ENCODE peak calls at places on chromosomes 2 and 18, in five cellular contexts. I, V, F, X and G are unnamed samples.

GRCh38 chr18:28574175-28574574 is 397.2 kb upstream of the CDH2 start:
- DNase-seq in I (no peak), V (no peak), F (no peak), X (no peak), G (no peak)

GRCh38 chr2:51003345-51004192 is 28.4 kb downstream of the NRXN1 start:
- DNase-seq in I (no peak), V (no peak), F (no peak), X (no peak), G (no peak)

GRCh38 chr2:152320166-152320565 is 14.8 kb upstream of the FMNL2 start:
- DNase-seq in I (no peak), V (no peak), F (no peak), X (no peak), G (no peak)

GRCh38 chr2:137525644-137526190 is 438.6 kb upstream of the HNMT start:
- DNase-seq in I (no peak), V (no peak), F (no peak), X (no peak), G (no peak)

GRCh38 chr2:56168163-56168562 is 15.6 kb upstream of the CCDC85A start:
- DNase-seq in I (no peak), V (no peak), F (no peak), X (no peak), G (no peak)

GRCh38 chr2:111148925-111149324 is 28.2 kb downstream of the BCL2L11 start:
- DNase-seq in I (no peak), V (no peak), F (no peak), X (no peak), G (no peak)

GRCh38 chr2:7432426-7432825 is 515.2 kb downstream of the RNF144A start:
- DNase-seq in I (no peak), V (no peak), F (no peak), X (no peak), G (no peak)

GRCh38 chr2:201182650-201183372 is at the start of gene CASP10:
- DNase-seq in I (no peak), V (peak), F (peak), X (peak), G (peak)

GRCh38 chr2:170737406-170737805 is 22.3 kb downstream of the SP5 start:
- DNase-seq in I (no peak), V (no peak), F (no peak), X (no peak), G (no peak)

GRCh38 chr2:157233506-157233905 is 24.0 kb upstream of the GALNT5 start:
- DNase-seq in I (no peak), V (no peak), F (no peak), X (no peak), G (peak)

GRCh38 chr2:179348921-179349320 is 84.3 kb upstream of the SESTD1 start:
- DNase-seq in I (no peak), V (no peak), F (no peak), X (no peak), G (no peak)

GRCh38 chr2:26453421-26454329 is 24.2 kb downstream of the OTOF start:
- DNase-seq in I (no peak), V (no peak), F (no peak), X (no peak), G (no peak)

GRCh38 chr2:84884396-84884795 is 3.5 kb upstream of the TRABD2A start:
- DNase-seq in I (no peak), V (no peak), F (no peak), X (no peak), G (no peak)

GRCh38 chr2:91477731-91478672 is 2786.5 kb downstream of the RPIA start:
- DNase-seq in I (peak), V (peak), F (no peak), X (no peak), G (no peak)

GRCh38 chr2:199807966-199808365 is 43.0 kb downstream of the FTCDNL1 start:
- DNase-seq in I (no peak), V (no peak), F (no peak), X (no peak), G (no peak)

GRCh38 chr2:104864751-104865470 is 11.0 kb downstream of the POU3F3 start:
- DNase-seq in I (no peak), V (no peak), F (no peak), X (no peak), G (no peak)

GRCh38 chr2:166632616-166633015 is 138.6 kb upstream of the SCN7A start:
- DNase-seq in I (no peak), V (no peak), F (no peak), X (no peak), G (no peak)

GRCh38 chr18:62881509-62882016 is 166.2 kb downstream of the PHLPP1 start:
- DNase-seq in I (no peak), V (no peak), F (no peak), X (no peak), G (peak)

GRCh38 chr2:60553496-60553991 is at the start of gene BCL11A:
- DNase-seq in I (peak), V (peak), F (peak), X (no peak), G (no peak)

GRCh38 chr2:206556357-206556949 is 85.8 kb upstream of the FAM237A start:
- DNase-seq in I (peak), V (peak), F (peak), X (no peak), G (peak)

GRCh38 chr2:177433402-177433801 is 40.8 kb downstream of the AGPS start:
- DNase-seq in I (no peak), V (no peak), F (no peak), X (no peak), G (peak)

GRCh38 chr2:108612514-108613183 is 78.4 kb downstream of the LIMS1 start:
- DNase-seq in I (no peak), V (no peak), F (no peak), X (peak), G (peak)

GRCh38 chr2:76861708-76862107 is 660.5 kb downstream of the LRRTM4 start:
- DNase-seq in I (no peak), V (no peak), F (no peak), X (peak), G (no peak)

GRCh38 chr2:234331566-234331965 is 165.3 kb downstream of the ARL4C start:
- DNase-seq in I (no peak), V (no peak), F (no peak), X (no peak), G (no peak)

GRCh38 chr18:26003391-26003790 is 87.0 kb downstream of the SS18 start:
- DNase-seq in I (no peak), V (no peak), F (no peak), X (no peak), G (no peak)

GRCh38 chr18:50099725-50100414 is 95.1 kb downstream of the MYO5B start:
- DNase-seq in I (no peak), V (no peak), F (no peak), X (peak), G (no peak)

GRCh38 chr2:98649135-98649991 is 41.0 kb downstream of the UNC50 start:
- DNase-seq in I (peak), V (peak), F (peak), X (peak), G (peak)

GRCh38 chr2:49940616-49941015 is 786.3 kb upstream of the FSHR start:
- DNase-seq in I (no peak), V (no peak), F (no peak), X (no peak), G (no peak)

GRCh38 chr2:9885036-9885684 is 41.9 kb downstream of the TAF1B start:
- DNase-seq in I (no peak), V (no peak), F (no peak), X (no peak), G (no peak)

GRCh38 chr2:63658176-63658968 is 69.6 kb downstream of the MDH1 start:
- DNase-seq in I (no peak), V (no peak), F (no peak), X (no peak), G (no peak)

GRCh38 chr2:235270951-235271350 is 222.9 kb upstream of the AGAP1 start:
- DNase-seq in I (no peak), V (no peak), F (no peak), X (peak), G (no peak)

GRCh38 chr2:173962036-173962435 is 3.1 kb downstream of the SP3 start:
- DNase-seq in I (no peak), V (no peak), F (no peak), X (no peak), G (no peak)

DNA sequence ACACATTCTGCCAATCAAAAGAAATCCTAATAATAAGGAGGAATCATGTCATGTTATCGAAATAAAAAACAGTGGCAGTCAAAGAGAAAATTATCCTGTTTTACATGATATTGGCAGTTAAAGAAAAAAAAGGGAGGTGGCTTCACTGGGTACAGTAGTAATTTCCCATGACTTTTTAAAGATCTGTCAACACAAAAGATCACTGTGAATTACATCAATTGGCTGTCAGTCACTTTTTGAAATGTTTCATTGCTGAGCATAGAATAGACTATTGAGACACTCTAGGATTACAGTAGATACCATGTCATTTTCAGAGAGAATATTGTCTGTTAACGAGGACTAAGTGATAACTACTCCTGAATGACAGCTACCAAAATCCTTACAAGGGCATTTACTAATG is 335.7 kb upstream of the CYP26B1 start:
- DNase-seq in I (no peak), V (no peak), F (no peak), X (no peak), G (no peak)
- TF ChIP-seq FOXM1 in I (no peak), V (no peak), F (no peak), X (no peak), G (no peak)

GRCh38 chr2:55014962-55015939 is 35.0 kb downstream of the RTN4 start:
- DNase-seq in I (peak), V (peak), F (peak), X (no peak), G (peak)
- TF ChIP-seq FOXM1 in I (no peak), V (no peak), F (no peak), X (no peak), G (no peak)

GRCh38 chr18:61348230-61348629 is 15.0 kb downstream of the CDH20 start:
- DNase-seq in I (no peak), V (no peak), F (no peak), X (no peak), G (no peak)
- TF ChIP-seq FOXM1 in I (no peak), V (no peak), F (no peak), X (no peak), G (no peak)

DNA sequence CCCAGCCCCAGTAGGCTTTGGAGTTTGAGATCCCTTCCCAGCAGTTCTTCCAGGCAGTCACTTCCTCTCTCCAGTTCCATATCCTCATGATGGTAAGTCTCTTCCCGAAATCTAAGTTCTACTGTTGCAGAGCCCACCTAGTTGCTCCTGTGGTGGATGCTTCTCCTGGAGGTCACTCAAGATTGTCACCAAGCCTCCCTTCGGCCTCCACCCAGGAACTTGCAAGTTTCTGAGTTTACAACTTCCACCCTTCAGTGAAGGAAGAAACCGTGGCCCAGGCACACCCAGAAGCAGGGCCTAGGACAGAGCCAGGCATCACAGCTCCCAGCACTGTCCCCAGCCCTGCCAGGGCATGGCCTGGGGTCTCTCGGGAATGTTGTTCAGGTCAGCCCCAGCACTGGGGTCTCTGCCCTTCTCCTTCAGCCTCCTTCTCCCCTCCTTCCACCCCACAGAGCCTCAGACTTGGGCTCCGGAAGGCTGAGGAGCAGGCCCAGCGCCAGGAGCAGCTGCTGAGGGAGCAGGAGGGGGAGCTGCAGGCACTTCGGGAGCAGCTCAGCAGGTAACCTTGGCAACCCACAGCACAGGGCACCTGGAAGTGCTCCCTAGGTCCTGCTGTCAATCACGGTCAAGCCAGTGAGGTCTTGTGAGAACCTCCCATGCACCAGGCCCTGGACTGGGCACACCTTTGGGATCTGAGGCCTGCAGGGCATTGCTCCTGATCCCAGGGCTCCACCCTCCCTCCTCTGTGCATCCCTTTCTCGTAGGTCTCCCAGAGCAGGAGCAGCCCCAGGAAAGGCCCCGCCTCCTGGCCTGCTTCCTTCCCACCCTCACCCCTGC is 7.1 kb downstream of the RUFY4 start:
- DNase-seq in I (no peak), V (no peak), F (no peak), X (no peak), G (no peak)
- TF ChIP-seq FOXM1 in I (no peak), V (no peak), F (no peak), X (no peak), G (no peak)

DNA sequence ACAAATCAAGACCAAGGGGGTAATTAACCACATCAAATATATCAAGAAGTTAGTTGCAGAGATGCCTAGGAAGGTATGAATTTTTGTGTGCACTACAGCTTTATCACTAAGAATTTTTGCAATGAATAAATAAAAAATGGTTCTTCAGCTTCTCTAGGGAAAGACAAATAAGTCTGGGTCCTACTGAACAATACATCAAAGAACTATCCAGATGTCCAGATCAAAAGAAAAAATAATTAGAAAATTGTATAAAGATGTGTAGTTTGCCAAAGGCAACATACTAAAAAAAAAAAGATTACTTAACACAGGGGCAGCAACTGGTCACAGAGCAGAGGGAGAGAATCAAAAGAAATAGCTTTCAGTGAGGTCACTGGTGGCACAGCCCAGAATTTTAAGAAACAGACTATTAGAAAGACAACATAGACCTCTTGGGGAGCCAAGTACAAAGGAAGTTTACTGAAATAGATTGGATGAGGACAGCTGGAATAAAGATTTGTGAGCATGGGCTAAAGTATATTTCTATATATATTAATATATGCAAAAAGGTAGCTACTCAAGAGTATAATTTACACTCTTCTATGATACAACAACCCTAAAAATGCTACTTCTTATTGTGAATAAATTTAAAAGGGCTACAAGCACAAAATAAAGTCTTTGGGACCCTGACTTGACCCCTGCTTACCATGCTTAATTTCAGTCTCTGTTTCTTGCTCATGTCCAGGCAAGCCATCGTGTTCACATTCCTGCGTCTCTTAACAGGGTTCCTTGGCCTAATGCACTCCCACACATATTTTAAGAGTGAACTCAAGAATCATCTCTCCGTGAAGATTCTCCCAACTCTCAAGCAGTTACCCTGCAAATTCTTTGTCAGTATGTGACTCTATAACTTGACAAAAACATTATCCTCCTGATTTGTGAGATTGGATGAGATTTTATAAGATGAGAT is 99.0 kb upstream of the GRB14 start:
- DNase-seq in I (peak), V (no peak), F (no peak), X (no peak), G (no peak)
- TF ChIP-seq FOXM1 in I (no peak), V (no peak), F (no peak), X (no peak), G (no peak)

GRCh38 chr2:239244625-239245024 is 156.2 kb downstream of the HDAC4 start:
- DNase-seq in I (no peak), V (no peak), F (no peak), X (no peak), G (no peak)
- TF ChIP-seq FOXM1 in I (no peak), V (no peak), F (no peak), X (no peak), G (no peak)

DNA sequence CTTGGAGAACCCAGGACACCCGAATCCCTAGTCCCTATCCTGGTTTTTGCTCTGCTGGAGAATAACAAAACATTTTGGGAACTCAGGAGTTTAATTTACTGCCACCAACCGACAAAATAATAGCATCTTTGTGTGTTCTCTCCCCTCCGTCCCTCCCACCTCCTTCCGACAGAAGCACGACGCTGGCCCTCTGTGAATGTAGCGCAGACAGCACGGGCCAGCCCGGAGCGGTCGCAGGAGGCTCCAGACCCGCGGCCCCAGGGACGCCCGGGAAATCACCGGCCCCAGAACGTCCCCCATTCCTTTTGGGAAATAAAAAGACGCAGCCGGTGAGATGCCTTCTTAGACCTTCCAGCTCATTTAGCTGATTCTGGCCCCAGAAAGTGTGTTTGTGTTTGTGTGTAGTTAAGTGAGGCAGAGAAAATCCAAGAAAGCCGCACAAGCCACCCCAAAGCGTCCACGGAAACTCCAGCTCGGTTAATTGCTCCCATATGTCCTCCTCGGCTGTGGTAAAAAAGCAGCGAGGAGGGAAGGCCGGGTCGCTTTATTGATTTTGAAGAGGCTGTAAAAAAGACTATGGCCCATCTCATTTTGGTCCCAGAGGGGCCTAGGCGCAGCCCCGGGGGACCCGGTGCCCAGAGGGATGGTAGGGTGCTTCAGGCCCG is 577 bp upstream of the TANC1 start:
- DNase-seq in I (peak), V (peak), F (no peak), X (no peak), G (no peak)
- TF ChIP-seq FOXM1 in I (no peak), V (no peak), F (no peak), X (no peak), G (no peak)

GRCh38 chr2:105873721-105874120 is 129.0 kb downstream of the NCK2 start:
- DNase-seq in I (no peak), V (no peak), F (peak), X (peak), G (peak)

GRCh38 chr2:105872830-105873229 is 128.1 kb downstream of the NCK2 start:
- DNase-seq in I (no peak), V (no peak), F (no peak), X (no peak), G (no peak)

GRCh38 chr2:105875241-105875640 is 130.5 kb downstream of the NCK2 start:
- DNase-seq in I (no peak), V (no peak), F (peak), X (no peak), G (no peak)

GRCh38 chr2:105872142-105872728 is 127.5 kb downstream of the NCK2 start:
- DNase-seq in I (no peak), V (no peak), F (no peak), X (no peak), G (no peak)

GRCh38 chr2:105873281-105873680 is 128.6 kb downstream of the NCK2 start:
- DNase-seq in I (no peak), V (no peak), F (no peak), X (no peak), G (no peak)
- TF ChIP-seq FOXM1 in I (no peak), V (no peak), F (no peak), X (no peak), G (no peak)

GRCh38 chr2:134411279-134411827 is 157.5 kb downstream of the MGAT5 start:
- DNase-seq in I (peak), V (no peak), F (no peak), X (no peak), G (no peak)

GRCh38 chr2:134412639-134412999 is 158.7 kb downstream of the MGAT5 start:
- DNase-seq in I (no peak), V (no peak), F (no peak), X (no peak), G (no peak)

GRCh38 chr2:134410006-134410405 is 156.1 kb downstream of the MGAT5 start:
- DNase-seq in I (no peak), V (no peak), F (no peak), X (no peak), G (no peak)

GRCh38 chr2:134411828-134412638 is 158.2 kb downstream of the MGAT5 start:
- DNase-seq in I (peak), V (peak), F (peak), X (peak), G (peak)

DNA sequence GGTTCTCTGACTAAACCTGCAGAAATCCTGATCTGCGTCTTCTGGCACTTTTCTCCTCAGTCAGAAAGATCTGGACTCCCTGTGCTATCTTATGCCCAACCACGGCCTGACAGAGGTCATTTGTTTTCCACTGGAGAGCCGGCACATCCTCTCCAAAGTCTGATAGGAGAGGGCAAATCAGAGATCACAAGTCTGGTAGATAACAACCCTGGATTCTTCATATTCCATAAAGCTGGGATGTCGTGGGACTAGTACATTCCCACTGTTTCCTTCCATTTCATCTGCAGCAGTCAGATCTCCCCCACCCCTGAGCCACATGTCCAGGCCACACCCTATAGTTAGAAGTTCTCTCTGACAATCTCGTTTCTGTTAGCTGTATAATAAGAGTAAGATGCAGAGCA is 157.0 kb downstream of the MGAT5 start:
- DNase-seq in I (no peak), V (no peak), F (no peak), X (no peak), G (no peak)
- TF ChIP-seq FOXM1 in I (no peak), V (no peak), F (no peak), X (no peak), G (no peak)